ENCODE peak calls at places on chromosomes 7 and 10, in six cellular contexts. B, N, H, C, O and A are unnamed samples.

GRCh38 chr10:10209152-10209551 is 808.5 kb upstream of the CELF2 start:
- DNase-seq in C (no peak), B (peak; percentile 88), O (no peak), H (no peak), N (no peak), A (no peak)

GRCh38 chr10:125067764-125068163 is 92.6 kb downstream of the CTBP2 start:
- DNase-seq in B (no peak), N (no peak), C (no peak), H (no peak), O (no peak), A (no peak)

GRCh38 chr7:79317728-79318127 is 135.7 kb downstream of the MAGI2 start:
- DNase-seq in N (peak; percentile 81), O (no peak), C (no peak), B (peak; percentile 80), H (no peak), A (no peak)

GRCh38 chr10:125283831-125284614 is 123.7 kb upstream of the CTBP2 start:
- DNase-seq in C (no peak), N (no peak), B (no peak), H (no peak), O (no peak), A (no peak)

GRCh38 chr7:112206238-112207105 is at the start of the genes DOCK4 and ZNF277:
- DNase-seq in C (peak; percentile 100), N (peak; percentile 100), B (peak; percentile 100), H (peak; percentile 99), O (peak; percentile 99), A (peak; percentile 96)

GRCh38 chr10:79038841-79039201 is 29.9 kb upstream of the ZMIZ1 start:
- DNase-seq in H (no peak), O (no peak), C (peak; percentile 42), B (peak; percentile 37), N (no peak), A (no peak)

GRCh38 chr7:27386581-27386980 is 144.0 kb downstream of the EVX1 start:
- DNase-seq in H (no peak), C (no peak), O (no peak), N (no peak), B (no peak), A (no peak)

GRCh38 chr7:93378131-93378530 is 146.0 kb downstream of the VPS50 start:
- DNase-seq in C (no peak), N (no peak), H (no peak), B (no peak), O (no peak), A (no peak)

GRCh38 chr7:72444023-72444776 is 32.1 kb upstream of the CALN1 start:
- DNase-seq in O (no peak), N (no peak), B (no peak), C (no peak), H (no peak), A (peak; percentile 23)

GRCh38 chr7:67512481-67512880 is 515.8 kb downstream of the TYW1 start:
- DNase-seq in B (no peak), N (no peak), O (no peak), H (no peak), C (no peak), A (no peak)

GRCh38 chr7:49564379-49564714 is 209.1 kb upstream of the VWC2 start:
- DNase-seq in O (no peak), C (no peak), N (no peak), B (no peak), H (no peak), A (peak; percentile 41)

GRCh38 chr10:132168571-132169030 is 18.1 kb upstream of the DPYSL4 start:
- DNase-seq in B (no peak), H (peak; percentile 11), C (no peak), O (no peak), N (no peak), A (no peak)

GRCh38 chr7:29013931-29014330 is 55.8 kb upstream of the TRIL start:
- DNase-seq in C (no peak), N (no peak), H (no peak), B (no peak), O (no peak), A (no peak)

GRCh38 chr10:132735923-132736391 is 50.0 kb downstream of the NKX6-2 start:
- DNase-seq in H (no peak), B (no peak), N (no peak), C (no peak), O (no peak), A (no peak)

GRCh38 chr7:17123020-17123419 is 175.4 kb upstream of the AHR start:
- DNase-seq in B (peak; percentile 93), H (no peak), N (no peak), O (no peak), C (no peak), A (peak; percentile 7)

GRCh38 chr7:129258649-129259389 is 34.0 kb downstream of the AHCYL2 start:
- DNase-seq in C (no peak), H (no peak), N (no peak), B (no peak), O (no peak), A (no peak)

GRCh38 chr7:95927781-95928180 is 155.4 kb downstream of the DYNC1I1 start:
- DNase-seq in O (no peak), C (no peak), H (peak; percentile 39), N (no peak), B (no peak), A (no peak)

GRCh38 chr10:77421576-77421975 is 216.0 kb downstream of the KCNMA1 start:
- DNase-seq in H (no peak), B (no peak), C (no peak), O (no peak), N (no peak), A (no peak)

GRCh38 chr10:127600479-127600878 is 51.4 kb downstream of the NPS start:
- DNase-seq in C (no peak), H (no peak), B (no peak), O (no peak), N (no peak), A (no peak)

GRCh38 chr10:87752571-87752970 is 65.5 kb downstream of the ATAD1 start:
- DNase-seq in H (no peak), O (no peak), N (peak; percentile 71), B (peak; percentile 43), C (no peak), A (no peak)

GRCh38 chr10:131847241-131847783 is 53.5 kb upstream of the PPP2R2D start:
- DNase-seq in N (no peak), C (peak; percentile 46), B (no peak), O (no peak), H (no peak), A (no peak)

GRCh38 chr10:91198781-91199180 is 21.7 kb upstream of the PCGF5 start:
- DNase-seq in N (peak; percentile 33), H (no peak), O (no peak), B (peak; percentile 88), C (no peak), A (peak; percentile 64)

GRCh38 chr7:114481995-114482394 is 67.4 kb downstream of the FOXP2 start:
- DNase-seq in H (no peak), B (peak; percentile 74), C (no peak), N (peak; percentile 42), O (no peak), A (no peak)

GRCh38 chr10:128242641-128243040 is 116.4 kb upstream of the MKI67 start:
- DNase-seq in N (no peak), C (no peak), O (no peak), B (no peak), H (no peak), A (no peak)

GRCh38 chr10:22959950-22960349 is 32.1 kb downstream of the ARMC3 start:
- DNase-seq in C (no peak), H (no peak), N (no peak), B (no peak), O (no peak), A (no peak)

GRCh38 chr10:101453318-101453717 is 99.4 kb downstream of the BTRC start:
- DNase-seq in N (no peak), C (no peak), H (no peak), B (no peak), O (no peak), A (no peak)

GRCh38 chr7:23462846-23463245 is 7.4 kb downstream of the IGF2BP3 start:
- DNase-seq in H (no peak), C (no peak), B (peak; percentile 64), N (no peak), O (no peak), A (peak; percentile 21)

GRCh38 chr10:596725-597345 is 92.6 kb downstream of the DIP2C start:
- DNase-seq in O (no peak), N (no peak), H (no peak), B (no peak), C (peak; percentile 60), A (no peak)

GRCh38 chr7:117015258-117016184 is 62.2 kb downstream of the ST7 start:
- DNase-seq in N (peak; percentile 47), O (no peak), C (no peak), H (no peak), B (no peak), A (no peak)

GRCh38 chr10:130050008-130050407 is 60.6 kb downstream of the C10orf143 start:
- DNase-seq in N (no peak), O (no peak), C (no peak), H (no peak), B (no peak), A (no peak)

GRCh38 chr10:88994034-88994433 is 3.4 kb downstream of the FAS start:
- DNase-seq in N (peak; percentile 46), H (no peak), C (no peak), O (no peak), B (peak; percentile 45), A (peak; percentile 39)

GRCh38 chr7:143395187-143396149 is 13.2 kb downstream of the EPHA1 start:
- DNase-seq in C (no peak), N (no peak), H (no peak), O (no peak), B (peak; percentile 49), A (no peak)
- TF ChIP-seq CTCF in C (no peak), N (peak; percentile 13), H (peak; percentile 28), O (no peak), B (peak; percentile 36), A (no peak)

GRCh38 chr7:151719031-151719894 is 157.7 kb downstream of the PRKAG2 start:
- DNase-seq in C (no peak), N (no peak), O (no peak), B (no peak), H (no peak), A (no peak)
- TF ChIP-seq CTCF in C (no peak), N (no peak), O (no peak), B (no peak), H (no peak), A (no peak)

GRCh38 chr7:139620676-139621344 is 97.3 kb downstream of the CLEC2L start:
- DNase-seq in H (no peak), N (peak; percentile 40), C (no peak), B (peak; percentile 25), O (peak; percentile 24), A (peak; percentile 52)

GRCh38 chr7:139618482-139619366 is 95.2 kb downstream of the CLEC2L start:
- DNase-seq in C (no peak), O (peak; percentile 8), N (peak; percentile 26), H (peak; percentile 40), B (peak; percentile 55), A (peak; percentile 16)

GRCh38 chr7:139623518-139623917 is 100.0 kb downstream of the CLEC2L start:
- DNase-seq in B (peak; percentile 33), H (no peak), C (no peak), O (no peak), N (no peak), A (no peak)

GRCh38 chr7:139617074-139617473 is 93.6 kb downstream of the CLEC2L start:
- DNase-seq in C (no peak), H (no peak), O (no peak), B (no peak), N (no peak), A (no peak)

GRCh38 chr7:139619367-139619657 is 95.8 kb downstream of the CLEC2L start:
- DNase-seq in N (no peak), C (no peak), O (no peak), B (peak; percentile 72), H (no peak), A (no peak)
- TF ChIP-seq CTCF in N (no peak), C (no peak), O (no peak), B (no peak), H (no peak), A (no peak)

GRCh38 chr10:84352251-84352842 is 24.0 kb downstream of the CCSER2 start:
- DNase-seq in B (peak; percentile 64), H (peak; percentile 22), O (peak; percentile 52), C (peak; percentile 72), N (peak; percentile 62), A (peak; percentile 78)
- TF ChIP-seq CTCF in B (peak; percentile 84), H (peak; percentile 78), O (peak; percentile 69), C (peak; percentile 56), N (peak; percentile 89), A (peak; percentile 88)